ENCODE peak calls at places on chromosomes 3 and 15, in ten cellular contexts. P is A673, L is astrocyte of the spinal cord, Z is heart right ventricle, N is colonic mucosa, U is fibroblast of lung, H is cardiac muscle cell, B is psoas muscle, F is brain microvascular endothelial cell, X is ovary. O is an unnamed sample.

GRCh38 chr15:56468271-56468912 is 3.5 kb upstream of the MNS1 start:
- DNase-seq in H (no peak), X (no peak), B (no peak), Z (no peak), N (no peak), F (no peak), L (peak), P (peak), U (no peak), O (no peak)

GRCh38 chr3:46840491-46840890 is 22.8 kb downstream of the MYL3 start:
- DNase-seq in P (no peak), U (no peak), L (no peak), Z (no peak), H (no peak), B (no peak), F (no peak), N (no peak), X (no peak), O (no peak)

GRCh38 chr3:141370065-141370533 is 1.8 kb downstream of the ZBTB38 start:
- DNase-seq in X (peak), L (peak), P (peak), N (peak), Z (no peak), B (no peak), F (peak), H (peak), U (peak), O (peak)

GRCh38 chr3:110624571-110624970 is 447.0 kb upstream of the NECTIN3 start:
- DNase-seq in F (no peak), X (no peak), U (no peak), Z (no peak), L (no peak), H (no peak), B (no peak), P (no peak), N (no peak), O (peak)

GRCh38 chr3:2392981-2393380 is 294.3 kb downstream of the CNTN4 start:
- DNase-seq in X (no peak), H (no peak), Z (no peak), P (no peak), F (no peak), N (no peak), B (no peak), U (no peak), L (no peak), O (no peak)

GRCh38 chr3:116951610-116952009 is 242.0 kb downstream of the TUSC7 start:
- DNase-seq in U (peak), F (no peak), Z (no peak), H (no peak), N (no peak), P (no peak), X (no peak), B (no peak), L (no peak), O (no peak)

GRCh38 chr3:125212096-125212508 is 446 bp downstream of the SLC12A8 start:
- DNase-seq in X (no peak), F (no peak), N (peak), P (no peak), L (no peak), Z (no peak), B (no peak), U (no peak), H (peak), O (no peak)

GRCh38 chr15:101135532-101136166 is 116.2 kb downstream of the CHSY1 start:
- DNase-seq in L (no peak), U (no peak), F (no peak), B (peak), X (no peak), H (no peak), P (no peak), Z (no peak), N (no peak), O (no peak)

GRCh38 chr3:102018544-102018943 is 169.2 kb downstream of the NFKBIZ start:
- DNase-seq in B (no peak), U (no peak), F (no peak), X (no peak), P (no peak), L (no peak), H (no peak), Z (no peak), N (no peak), O (no peak)

GRCh38 chr15:41022487-41023090 is 69.3 kb downstream of the CHAC1 start:
- DNase-seq in L (peak), X (no peak), Z (no peak), N (peak), H (peak), F (peak), U (peak), B (no peak), P (peak), O (peak)

GRCh38 chr3:140972833-140973232 is 31.2 kb downstream of the SLC25A36 start:
- DNase-seq in P (peak), X (no peak), N (no peak), B (no peak), F (no peak), U (peak), Z (no peak), L (peak), H (no peak), O (peak)

GRCh38 chr3:186108106-186108940 is 566 bp downstream of the ETV5 start:
- DNase-seq in Z (peak), H (peak), N (peak), L (peak), F (peak), P (peak), U (peak), X (peak), B (peak), O (peak)

GRCh38 chr3:53162672-53163458 is 1.9 kb downstream of the PRKCD start:
- DNase-seq in Z (no peak), X (no peak), U (no peak), H (peak), B (no peak), P (no peak), L (no peak), N (peak), F (no peak), O (peak)

GRCh38 chr15:28109626-28110415 is 10.7 kb upstream of the OCA2 start:
- DNase-seq in H (no peak), Z (no peak), X (no peak), N (no peak), B (no peak), U (no peak), P (no peak), F (no peak), L (no peak), O (no peak)

DNA sequence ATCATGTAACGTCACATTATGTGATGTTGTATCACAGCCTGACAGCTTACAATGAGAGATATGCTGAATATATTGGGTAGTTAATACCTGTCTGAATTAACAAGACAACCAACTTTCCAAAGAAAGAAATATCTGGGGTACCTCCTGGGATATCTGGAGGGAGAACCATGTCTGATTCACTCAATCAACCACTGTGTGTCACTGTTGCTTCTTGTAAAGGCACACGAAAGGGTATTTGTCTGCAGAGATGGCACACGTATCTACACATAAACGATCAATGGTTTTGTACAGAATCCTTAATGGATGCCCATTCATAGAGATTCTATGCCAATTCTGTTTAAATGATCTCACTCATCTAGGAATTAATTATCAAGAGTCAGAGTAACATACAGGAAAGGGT is 252.1 kb upstream of the TMCO5A start:
- DNase-seq in L (peak), X (no peak), P (peak), Z (no peak), U (peak), H (no peak), N (no peak), F (peak), B (no peak), O (peak)
- TF ChIP-seq CTCF in L (peak), X (no peak), P (peak), Z (no peak), U (peak), H (peak), N (no peak), F (peak), B (no peak), O (peak)

GRCh38 chr3:12948371-12948770 is 107.0 kb upstream of the RPL32 start:
- DNase-seq in N (no peak), F (peak), H (no peak), P (no peak), Z (no peak), X (no peak), L (peak), B (no peak), U (peak), O (peak)
- H3K4me3 ChIP-seq in N (no peak), F (no peak), H (no peak), P (no peak), Z (no peak), X (no peak), L (no peak), B (no peak), U (no peak), O (no peak)

DNA sequence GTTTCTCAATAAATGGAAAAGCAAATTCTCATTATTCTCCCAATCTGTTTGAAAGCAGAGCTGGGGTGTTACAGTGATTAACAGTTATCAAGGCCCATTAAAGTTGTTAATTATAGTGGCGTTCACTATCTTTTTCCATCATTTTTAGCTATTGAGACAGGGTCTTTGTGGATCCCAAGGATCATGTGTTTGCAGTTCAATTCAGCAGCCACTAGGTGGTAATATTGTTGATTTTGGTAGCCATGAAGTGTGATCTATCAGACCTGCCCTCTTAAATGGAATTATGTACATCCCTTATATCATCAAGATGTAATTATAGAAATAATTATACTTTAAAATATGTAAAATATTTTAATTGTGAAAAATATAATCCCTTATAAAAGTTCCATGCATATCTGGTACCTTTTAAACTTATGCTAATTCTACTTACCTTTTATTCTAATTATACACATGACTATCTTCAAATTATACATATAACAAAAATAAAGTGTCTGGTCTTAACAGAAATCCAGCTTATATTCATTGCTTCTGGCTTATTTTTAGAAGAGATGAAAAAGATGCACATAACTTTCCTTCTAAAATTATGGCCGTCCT is 126.4 kb downstream of the GREM1 start:
- DNase-seq in H (peak), X (no peak), N (no peak), B (no peak), F (peak), Z (no peak), L (peak), U (peak), P (peak), O (peak)
- TF ChIP-seq CTCF in H (peak), X (peak), N (peak), B (peak), F (peak), Z (peak), L (peak), U (peak), P (peak), O (peak)

DNA sequence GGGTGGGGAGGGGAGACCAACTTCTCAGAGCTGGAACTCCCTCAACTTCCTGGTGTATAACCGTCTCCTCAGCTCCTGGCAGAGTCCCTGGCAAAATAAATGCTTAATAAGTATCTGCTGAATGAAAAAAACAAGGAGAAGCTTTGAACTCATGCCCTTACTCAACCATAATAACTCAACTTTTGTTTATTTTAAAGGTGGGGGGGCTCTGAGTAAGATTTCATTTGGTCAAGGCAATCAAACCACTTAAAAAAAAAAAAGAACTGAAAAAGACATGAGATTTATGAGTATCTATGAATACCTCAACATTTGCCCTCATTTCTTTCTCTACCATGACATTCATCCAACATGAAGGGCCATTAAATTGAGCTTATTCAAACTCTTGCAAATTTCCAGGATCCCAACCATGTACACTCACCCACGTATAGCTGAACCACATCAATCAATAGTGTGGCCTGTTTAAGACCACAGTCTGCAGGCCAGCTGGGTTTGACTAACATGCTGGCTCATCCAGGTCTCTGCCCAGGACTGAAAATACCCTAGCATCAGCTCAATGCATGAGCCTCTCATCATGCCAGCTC is 157.9 kb downstream of the FOXP1 start:
- DNase-seq in N (no peak), L (peak), Z (no peak), X (no peak), H (no peak), P (no peak), B (no peak), F (peak), U (peak), O (peak)
- H3K4me3 ChIP-seq in N (no peak), L (no peak), Z (no peak), X (no peak), H (no peak), P (no peak), B (no peak), F (no peak), U (no peak), O (no peak)

GRCh38 chr3:16945330-16945729 is 60.6 kb downstream of the PLCL2 start:
- DNase-seq in L (peak), N (no peak), U (peak), X (no peak), P (no peak), Z (no peak), H (no peak), F (peak), B (no peak), O (peak)
- TF ChIP-seq CTCF in L (no peak), N (no peak), U (no peak), X (no peak), P (no peak), Z (no peak), H (no peak), F (peak), B (no peak), O (no peak)

DNA sequence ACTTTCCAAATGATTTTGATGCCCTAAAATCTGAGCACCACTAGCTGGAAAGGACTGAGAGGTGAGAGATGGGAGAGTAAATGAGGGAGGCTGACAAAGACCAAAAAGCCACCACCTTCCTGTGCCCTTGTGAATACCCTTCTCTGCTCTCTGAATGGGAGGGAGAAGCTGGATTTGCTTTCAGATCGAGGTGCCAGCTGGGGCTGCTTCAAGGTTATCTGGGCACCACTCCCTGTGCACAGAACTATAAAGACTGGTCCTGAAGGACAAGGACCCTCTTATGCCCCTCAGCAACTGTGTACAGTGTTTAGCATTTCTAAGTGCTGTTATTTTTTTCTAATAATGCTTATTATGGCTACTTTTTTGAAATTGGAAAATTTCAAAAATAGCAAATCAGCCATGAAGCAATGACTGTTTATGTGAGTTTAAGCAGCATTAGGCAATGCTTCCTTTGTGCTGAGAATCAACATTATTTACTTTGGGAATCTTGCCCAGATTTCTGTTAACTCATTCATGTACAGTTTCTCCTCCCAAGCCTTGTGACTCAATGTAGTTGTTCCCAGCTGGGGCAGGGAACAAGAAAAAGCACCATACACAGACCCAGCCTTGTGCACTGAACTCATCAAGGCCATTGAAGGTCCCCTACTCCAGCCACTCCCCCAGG is 37.4 kb upstream of the CDV3 start:
- DNase-seq in B (no peak), U (peak), P (peak), L (peak), N (peak), H (no peak), F (peak), X (no peak), Z (no peak), O (peak)
- H3K4me3 ChIP-seq in B (no peak), U (peak), P (peak), L (no peak), N (no peak), H (no peak), F (no peak), X (no peak), Z (no peak), O (no peak)

DNA sequence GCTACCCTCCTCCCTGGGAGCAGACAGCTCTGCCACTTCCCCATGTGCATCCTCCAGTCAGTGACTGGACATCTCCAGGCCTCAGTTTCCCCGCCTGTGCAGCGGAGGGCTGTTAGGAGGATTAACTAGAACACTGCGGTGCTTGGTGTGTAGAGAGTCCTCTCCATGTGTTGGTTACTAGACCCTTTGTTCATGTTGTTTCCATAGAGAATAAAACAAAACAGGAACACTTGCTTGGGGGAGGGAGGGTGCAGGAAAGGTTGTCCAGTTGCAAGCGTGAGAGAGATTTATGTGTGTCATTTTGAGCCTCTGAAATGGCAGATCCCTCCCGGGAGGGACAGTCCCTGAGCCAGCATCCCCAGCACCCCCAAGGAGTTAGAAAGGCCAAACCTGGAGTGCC is 184.0 kb upstream of the LYSMD4 start:
- DNase-seq in F (no peak), X (no peak), U (no peak), P (no peak), Z (no peak), B (no peak), N (no peak), H (no peak), L (no peak), O (no peak)
- TF ChIP-seq CTCF in F (no peak), X (no peak), U (no peak), P (no peak), Z (no peak), B (no peak), N (no peak), H (no peak), L (no peak), O (no peak)

GRCh38 chr15:52178765-52179164 is 12.4 kb downstream of the GNB5 start:
- DNase-seq in B (no peak), L (peak), P (no peak), H (no peak), Z (no peak), N (peak), X (peak), F (no peak), U (no peak), O (no peak)

GRCh38 chr15:52180196-52180835 is 10.9 kb downstream of the GNB5 start:
- DNase-seq in L (no peak), X (peak), P (no peak), B (no peak), F (no peak), Z (no peak), H (no peak), U (no peak), N (no peak), O (no peak)

GRCh38 chr15:52181938-52182780 is 9.0 kb downstream of the GNB5 start:
- DNase-seq in B (no peak), X (no peak), Z (no peak), N (no peak), L (no peak), P (no peak), U (no peak), H (no peak), F (no peak), O (no peak)

GRCh38 chr15:52179278-52180195 is 11.7 kb downstream of the GNB5 start:
- DNase-seq in F (peak), N (peak), P (peak), H (peak), U (peak), L (peak), Z (peak), X (peak), B (peak), O (peak)

GRCh38 chr15:52180851-52181450 is 10.2 kb downstream of the GNB5 start:
- DNase-seq in Z (no peak), U (no peak), B (no peak), H (no peak), L (no peak), P (no peak), N (no peak), X (no peak), F (no peak), O (no peak)
- H3K4me3 ChIP-seq in Z (no peak), U (no peak), B (peak), H (no peak), L (no peak), P (no peak), N (no peak), X (no peak), F (no peak), O (no peak)

GRCh38 chr15:65980824-65981456 is 111.6 kb downstream of the RAB11A start:
- DNase-seq in U (peak), P (peak), Z (peak), L (peak), N (peak), F (peak), H (peak), X (peak), B (peak), O (peak)
- TF ChIP-seq CTCF in U (peak), P (peak), Z (peak), L (peak), N (peak), F (peak), H (peak), X (peak), B (peak), O (peak)

DNA sequence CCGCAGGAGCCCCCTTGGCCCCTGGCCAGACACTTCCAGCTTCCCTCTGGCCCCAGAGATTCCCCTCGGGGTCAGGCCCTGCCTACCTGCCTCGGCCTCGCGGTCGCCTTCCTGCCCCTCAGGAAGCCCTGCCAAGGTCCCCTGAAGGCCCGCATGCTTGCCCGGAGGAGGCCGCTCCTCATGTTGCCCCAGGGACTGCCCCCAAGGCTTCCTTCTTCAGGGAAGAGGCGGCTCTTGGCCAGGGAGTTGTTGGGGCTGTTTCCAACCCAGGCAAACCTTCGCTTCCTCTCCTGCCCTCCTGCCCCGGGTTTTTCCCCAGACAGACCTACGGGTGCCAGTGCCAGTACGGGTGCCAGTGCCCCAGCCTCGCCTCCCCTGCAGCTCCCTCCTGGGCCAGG is 13.5 kb upstream of the MUC4 start:
- DNase-seq in Z (no peak), X (no peak), B (peak), N (no peak), H (no peak), P (no peak), F (no peak), U (no peak), L (no peak), O (no peak)
- H3K4me3 ChIP-seq in Z (no peak), X (no peak), B (no peak), N (no peak), H (no peak), P (no peak), F (no peak), U (no peak), L (no peak), O (no peak)

O was measured in epithelial cell of esophagus.